ENCODE peak calls at places on chromosomes 16 and 17, in eight cellular contexts. Z, Y, I, Q, H, M, N and K are unnamed samples.

GRCh38 chr17:42618442-42619150 is 9.1 kb downstream of the TUBG1 start:
- DNase-seq in Y (no peak), Z (no peak), M (no peak), N (no peak), I (peak; percentile 91), H (no peak), Q (no peak), K (no peak)

GRCh38 chr17:39868554-39868942 is 546 bp downstream of the ZPBP2 start:
- DNase-seq in I (no peak), Y (no peak), Q (no peak), Z (no peak), M (no peak), N (no peak), H (no peak), K (no peak)

GRCh38 chr16:30698139-30698815 is 694 bp upstream of the SRCAP start:
- DNase-seq in H (peak; percentile 92), Y (peak; percentile 96), I (peak; percentile 99), Z (peak; percentile 99), M (peak; percentile 100), Q (peak; percentile 99), N (peak; percentile 99), K (peak; percentile 97)

GRCh38 chr16:28937222-28937876 is 5.6 kb downstream of the CD19 start:
- DNase-seq in I (no peak), Q (no peak), Z (no peak), H (no peak), Y (no peak), M (peak; percentile 82), N (no peak), K (no peak)

GRCh38 chr17:27548369-27548768 is 82.6 kb upstream of the LGALS9 start:
- DNase-seq in I (no peak), Z (no peak), M (no peak), Y (no peak), N (no peak), Q (no peak), H (no peak), K (no peak)

GRCh38 chr16:2226245-2226793 is 2.9 kb downstream of the E4F1 start:
- DNase-seq in I (no peak), Z (no peak), H (peak; percentile 86), N (no peak), Q (no peak), Y (no peak), M (no peak), K (no peak)

GRCh38 chr16:88390760-88391496 is 8.2 kb downstream of the ZNF469 start:
- DNase-seq in H (no peak), M (no peak), N (no peak), Y (no peak), I (no peak), Q (no peak), Z (no peak), K (no peak)

GRCh38 chr17:76008208-76008607 is 7.6 kb downstream of the CDK3 start:
- DNase-seq in Q (no peak), N (no peak), H (no peak), Y (no peak), M (no peak), I (no peak), Z (no peak), K (no peak)

GRCh38 chr16:11391576-11391975 is 46.3 kb downstream of the RMI2 start:
- DNase-seq in M (no peak), H (no peak), N (no peak), Z (no peak), Q (no peak), Y (no peak), I (peak; percentile 95), K (no peak)

GRCh38 chr17:39659286-39660010 is 5.7 kb upstream of the TCAP start:
- DNase-seq in Y (no peak), M (no peak), I (no peak), N (no peak), H (no peak), Z (no peak), Q (no peak), K (no peak)

GRCh38 chr16:56910654-56911539 is 21.0 kb upstream of the HERPUD1 start:
- DNase-seq in M (no peak), Z (no peak), N (no peak), I (no peak), Q (no peak), Y (no peak), H (no peak), K (no peak)

GRCh38 chr16:64893386-64893785 is 228.5 kb downstream of the CDH11 start:
- DNase-seq in N (no peak), M (no peak), H (no peak), Z (no peak), I (no peak), Q (no peak), Y (no peak), K (no peak)

GRCh38 chr17:59254742-59255141 is 34.4 kb downstream of the GDPD1 start:
- DNase-seq in Z (no peak), Q (no peak), H (no peak), Y (no peak), N (no peak), I (no peak), M (no peak), K (no peak)

GRCh38 chr17:27530791-27531391 is 74.6 kb downstream of the KSR1 start:
- DNase-seq in H (no peak), N (no peak), I (peak; percentile 53), M (no peak), Z (no peak), Q (no peak), Y (no peak), K (no peak)

GRCh38 chr17:41645371-41646063 is 21.1 kb upstream of the KRT17 start:
- DNase-seq in Z (no peak), M (no peak), I (no peak), H (peak; percentile 42), N (no peak), Q (no peak), Y (no peak), K (no peak)

GRCh38 chr17:64707077-64707591 is 45.0 kb upstream of the SMURF2 start:
- DNase-seq in N (no peak), Q (no peak), H (peak; percentile 75), I (peak; percentile 72), M (peak; percentile 97), Y (no peak), Z (no peak), K (no peak)

GRCh38 chr16:50152807-50153647 is at the start of gene TENT4B:
- DNase-seq in Y (peak; percentile 74), Z (peak; percentile 84), Q (peak; percentile 95), I (peak; percentile 86), N (peak; percentile 85), H (peak; percentile 87), M (peak; percentile 97), K (peak; percentile 93)

GRCh38 chr17:38559880-38560230 is 45.9 kb downstream of the SRCIN1 start:
- DNase-seq in H (no peak), Y (no peak), I (no peak), Z (no peak), N (no peak), Q (no peak), M (no peak), K (no peak)

GRCh38 chr16:81956213-81956948 is 54.9 kb downstream of the SDR42E1 start:
- DNase-seq in Z (no peak), M (no peak), Y (no peak), Q (no peak), N (no peak), I (no peak), H (no peak), K (no peak)

GRCh38 chr17:57350266-57350665 is 93.9 kb downstream of the MSI2 start:
- DNase-seq in H (no peak), Q (no peak), M (no peak), Z (no peak), I (no peak), Y (no peak), N (no peak), K (no peak)

GRCh38 chr17:49362723-49363117 is 670 bp upstream of the ZNF652 start:
- DNase-seq in Q (no peak), M (no peak), N (no peak), Z (no peak), Y (no peak), I (no peak), H (no peak), K (no peak)

GRCh38 chr16:68356249-68356918 is 45.6 kb downstream of the PRMT7 start:
- DNase-seq in Z (peak; percentile 26), H (no peak), N (peak; percentile 56), I (no peak), Q (no peak), Y (no peak), M (no peak), K (no peak)

GRCh38 chr17:178292-179065 is 3.0 kb downstream of the DOC2B start:
- DNase-seq in H (no peak), Q (no peak), N (no peak), M (no peak), Z (no peak), Y (no peak), I (no peak), K (no peak)

GRCh38 chr17:13939222-13939621 is 130.1 kb upstream of the COX10 start:
- DNase-seq in N (no peak), I (no peak), H (no peak), M (no peak), Z (no peak), Q (no peak), Y (no peak), K (no peak)

GRCh38 chr16:25108054-25108453 is 3.5 kb upstream of the LCMT1 start:
- DNase-seq in H (no peak), Z (peak; percentile 30), Q (no peak), M (no peak), N (peak; percentile 38), Y (no peak), I (no peak), K (no peak)

GRCh38 chr17:29835438-29836351 is 94.3 kb downstream of the SSH2 start:
- DNase-seq in Q (no peak), H (no peak), Y (no peak), N (no peak), Z (no peak), I (no peak), M (no peak), K (no peak)

GRCh38 chr17:72611172-72611571 is 481.3 kb downstream of the SLC39A11 start:
- DNase-seq in Z (no peak), M (no peak), N (no peak), Q (no peak), H (no peak), Y (no peak), I (no peak), K (no peak)

GRCh38 chr17:71033336-71033735 is 864.0 kb downstream of the KCNJ2 start:
- DNase-seq in H (no peak), I (no peak), Z (no peak), Y (no peak), N (no peak), M (no peak), Q (peak; percentile 62), K (no peak)

GRCh38 chr16:86029131-86029741 is 130.3 kb downstream of the IRF8 start:
- DNase-seq in M (peak; percentile 84), I (no peak), Q (no peak), N (no peak), Z (no peak), Y (no peak), H (no peak), K (no peak)

GRCh38 chr16:14486520-14487303 is 143.3 kb downstream of the PARN start:
- DNase-seq in Z (no peak), M (peak; percentile 95), Q (peak; percentile 68), N (no peak), I (peak; percentile 98), H (peak; percentile 71), Y (no peak), K (peak; percentile 36)

GRCh38 chr17:42155614-42156045 is 841 bp upstream of the RAB5C start:
- DNase-seq in Q (no peak), Z (no peak), M (no peak), Y (no peak), I (no peak), H (no peak), N (no peak), K (no peak)

GRCh38 chr17:550776-551175 is 163.9 kb downstream of the VPS53 start:
- DNase-seq in Q (no peak), N (no peak), H (peak; percentile 17), M (no peak), Y (no peak), Z (no peak), I (no peak), K (no peak)

GRCh38 chr17:2178798-2179505 is 124.0 kb downstream of the HIC1 start:
- DNase-seq in Z (no peak), Q (no peak), N (no peak), Y (no peak), I (no peak), M (no peak), H (no peak), K (no peak)

GRCh38 chr17:78890111-78890897 is 12.7 kb downstream of the CEP295NL start:
- DNase-seq in I (no peak), M (peak; percentile 93), Q (no peak), H (no peak), N (peak; percentile 26), Y (no peak), Z (peak; percentile 20), K (peak; percentile 34)